ENCODE peak calls at places on chromosomes 4 and X, in five cellular contexts. One of them, this sample, is unnamed.

GRCh38 chr4:36235306-36235705 is 9.0 kb downstream of the ARAP2 start:
- DNase-seq in NCI-H1092: no peak
- DNase-seq in stimulated activated CD4-positive, alpha-beta T cell treated with anti-CD3 and anti-CD28 coated beads, Interleukin-4, amount 100 ng/mL, for 24 hours: no peak
- DNase-seq in PC-3: peak; percentile 66
- DNase-seq in SW 1271: peak; percentile 21
- DNase-seq in this sample: no peak

GRCh38 chr4:42015438-42015837 is 25.1 kb downstream of the SLC30A9 start:
- DNase-seq in NCI-H1092: no peak
- DNase-seq in stimulated activated CD4-positive, alpha-beta T cell treated with anti-CD3 and anti-CD28 coated beads, Interleukin-4, amount 100 ng/mL, for 24 hours: no peak
- DNase-seq in PC-3: no peak
- DNase-seq in SW 1271: no peak
- DNase-seq in this sample: no peak

GRCh38 chr4:182137343-182137742 is 105.9 kb upstream of the TENM3 start:
- DNase-seq in NCI-H1092: no peak
- DNase-seq in stimulated activated CD4-positive, alpha-beta T cell treated with anti-CD3 and anti-CD28 coated beads, Interleukin-4, amount 100 ng/mL, for 24 hours: no peak
- DNase-seq in PC-3: no peak
- DNase-seq in SW 1271: no peak
- DNase-seq in this sample: no peak

GRCh38 chr4:6972911-6973310 is 63.3 kb downstream of the TBC1D14 start:
- DNase-seq in NCI-H1092: no peak
- DNase-seq in stimulated activated CD4-positive, alpha-beta T cell treated with anti-CD3 and anti-CD28 coated beads, Interleukin-4, amount 100 ng/mL, for 24 hours: no peak
- DNase-seq in PC-3: no peak
- DNase-seq in SW 1271: no peak
- DNase-seq in this sample: no peak

GRCh38 chr4:80071643-80072606 is 1.1 kb downstream of the ANTXR2 start:
- DNase-seq in NCI-H1092: peak; percentile 21
- DNase-seq in stimulated activated CD4-positive, alpha-beta T cell treated with anti-CD3 and anti-CD28 coated beads, Interleukin-4, amount 100 ng/mL, for 24 hours: peak; percentile 60
- DNase-seq in PC-3: peak; percentile 17
- DNase-seq in SW 1271: no peak
- DNase-seq in this sample: no peak

GRCh38 chr4:129929984-129930383 is 834.0 kb downstream of the C4orf33 start:
- DNase-seq in NCI-H1092: no peak
- DNase-seq in stimulated activated CD4-positive, alpha-beta T cell treated with anti-CD3 and anti-CD28 coated beads, Interleukin-4, amount 100 ng/mL, for 24 hours: no peak
- DNase-seq in PC-3: no peak
- DNase-seq in SW 1271: no peak
- DNase-seq in this sample: no peak

GRCh38 chr4:151517896-151518295 is 108.9 kb downstream of the FHIP1A start:
- DNase-seq in NCI-H1092: no peak
- DNase-seq in stimulated activated CD4-positive, alpha-beta T cell treated with anti-CD3 and anti-CD28 coated beads, Interleukin-4, amount 100 ng/mL, for 24 hours: no peak
- DNase-seq in PC-3: no peak
- DNase-seq in SW 1271: no peak
- DNase-seq in this sample: no peak

GRCh38 chr4:6779667-6780565 is 2.6 kb upstream of the KIAA0232 start:
- DNase-seq in NCI-H1092: peak; percentile 43
- DNase-seq in stimulated activated CD4-positive, alpha-beta T cell treated with anti-CD3 and anti-CD28 coated beads, Interleukin-4, amount 100 ng/mL, for 24 hours: no peak
- DNase-seq in PC-3: no peak
- DNase-seq in SW 1271: no peak
- DNase-seq in this sample: no peak

GRCh38 chrX:120559799-120560198 is 963 bp downstream of the CUL4B start:
- DNase-seq in NCI-H1092: no peak
- DNase-seq in stimulated activated CD4-positive, alpha-beta T cell treated with anti-CD3 and anti-CD28 coated beads, Interleukin-4, amount 100 ng/mL, for 24 hours: no peak
- DNase-seq in PC-3: no peak
- DNase-seq in SW 1271: no peak
- DNase-seq in this sample: no peak

GRCh38 chrX:20228245-20228644 is 38.5 kb downstream of the RPS6KA3 start:
- DNase-seq in NCI-H1092: no peak
- DNase-seq in stimulated activated CD4-positive, alpha-beta T cell treated with anti-CD3 and anti-CD28 coated beads, Interleukin-4, amount 100 ng/mL, for 24 hours: no peak
- DNase-seq in PC-3: no peak
- DNase-seq in SW 1271: no peak
- DNase-seq in this sample: no peak